ENCODE peak calls at places on chromosomes 11 and 22, in four cellular contexts. O, T, R and I are unnamed samples. For H3K9me3 and H3K4me1, the result is how much of the 10 kb centered on the place peaks cover.

GRCh38 chr22:17493384-17493981 is 69.8 kb upstream of the SLC25A18 start:
- DNase-seq in R (no peak), O (no peak), T (peak), I (no peak)

GRCh38 chr11:47979378-47980092 is 824 bp upstream of the PTPRJ start:
- DNase-seq in R (peak), T (no peak), O (no peak), I (peak)

GRCh38 chr11:69509381-69509780 is 27.9 kb downstream of the LINC01488 start:
- DNase-seq in T (no peak), O (peak), R (no peak), I (peak)

GRCh38 chr22:44712156-44712555 is 10.2 kb downstream of the PRR5 start:
- DNase-seq in O (peak), R (no peak), T (no peak), I (no peak)

GRCh38 chr11:45872513-45873356 is 12.7 kb upstream of the MAPK8IP1 start:
- DNase-seq in R (peak), O (no peak), T (peak), I (no peak)

GRCh38 chr11:8671242-8671641 is 11.2 kb downstream of the TRIM66 start:
- DNase-seq in T (peak), O (no peak), R (no peak), I (no peak)

GRCh38 chr11:89437317-89437716 is 53.9 kb downstream of the NOX4 start:
- DNase-seq in T (peak), O (no peak), R (no peak), I (no peak)

GRCh38 chr11:20134991-20135736 is 25.1 kb downstream of the DBX1 start:
- DNase-seq in R (no peak), O (no peak), T (no peak), I (no peak)

GRCh38 chr11:27571151-27571840 is 64.7 kb upstream of the LIN7C start:
- DNase-seq in O (no peak), R (no peak), T (no peak), I (no peak)

GRCh38 chr11:2853401-2853800 is 32.2 kb downstream of the CDKN1C start:
- DNase-seq in R (no peak), T (no peak), O (no peak), I (no peak)

GRCh38 chr11:102288745-102289083 is 28.6 kb upstream of the BIRC3 start:
- DNase-seq in O (no peak), R (no peak), T (no peak), I (no peak)

GRCh38 chr11:32884770-32885384 is 7.7 kb upstream of the QSER1 start:
- DNase-seq in R (no peak), O (no peak), T (no peak), I (no peak)

GRCh38 chr11:119370486-119371046 is 10.9 kb downstream of the USP2 start:
- DNase-seq in O (peak), R (no peak), T (no peak), I (peak)

GRCh38 chr11:4184163-4184916 is 89.7 kb downstream of the RRM1 start:
- DNase-seq in O (peak), T (no peak), R (no peak), I (no peak)

GRCh38 chr22:23249506-23250423 is 69.5 kb downstream of the BCR start:
- DNase-seq in R (no peak), O (no peak), T (no peak), I (peak)

GRCh38 chr11:118870396-118871343 is 13.0 kb upstream of the CXCR5 start:
- DNase-seq in R (peak), O (peak), T (peak), I (peak)

GRCh38 chr11:80007616-80008015 is 566.8 kb upstream of the TENM4 start:
- DNase-seq in T (no peak), R (no peak), O (no peak), I (no peak)

GRCh38 chr11:12539570-12539969 is 134.7 kb upstream of the TEAD1 start:
- DNase-seq in R (no peak), T (no peak), O (no peak), I (no peak)

GRCh38 chr11:134199531-134199930 is 24.2 kb downstream of the NCAPD3 start:
- DNase-seq in R (no peak), T (no peak), O (no peak), I (no peak)

GRCh38 chr22:42697542-42698013 is 23.1 kb downstream of the A4GALT start:
- DNase-seq in O (no peak), T (no peak), R (peak), I (peak)

DNA sequence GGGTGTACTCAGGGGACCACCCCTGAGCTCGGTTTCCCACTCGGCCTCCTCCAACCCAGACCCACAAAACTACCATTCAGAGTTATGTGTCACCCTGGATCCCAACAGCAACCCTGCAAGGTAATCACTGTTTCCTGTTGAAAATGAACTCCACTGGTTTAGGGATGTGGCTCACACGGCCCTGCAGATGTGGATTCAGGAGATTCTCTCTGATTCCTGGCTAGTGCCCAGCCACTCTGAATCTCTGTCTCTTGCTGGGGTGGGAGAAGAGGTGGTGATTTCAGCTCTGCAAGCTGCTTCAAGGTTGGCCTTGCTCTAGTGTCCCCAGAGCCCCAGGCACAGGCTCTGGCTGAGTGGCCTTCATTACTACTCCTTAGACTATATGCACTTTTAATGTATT is 1231.6 kb downstream of the TBC1D22A start:
- DNase-seq in R (no peak), O (no peak), T (no peak), I (no peak)
- H3K9me3 ChIP-seq in R (under half), O (under half), T (under half), I (under half)

DNA sequence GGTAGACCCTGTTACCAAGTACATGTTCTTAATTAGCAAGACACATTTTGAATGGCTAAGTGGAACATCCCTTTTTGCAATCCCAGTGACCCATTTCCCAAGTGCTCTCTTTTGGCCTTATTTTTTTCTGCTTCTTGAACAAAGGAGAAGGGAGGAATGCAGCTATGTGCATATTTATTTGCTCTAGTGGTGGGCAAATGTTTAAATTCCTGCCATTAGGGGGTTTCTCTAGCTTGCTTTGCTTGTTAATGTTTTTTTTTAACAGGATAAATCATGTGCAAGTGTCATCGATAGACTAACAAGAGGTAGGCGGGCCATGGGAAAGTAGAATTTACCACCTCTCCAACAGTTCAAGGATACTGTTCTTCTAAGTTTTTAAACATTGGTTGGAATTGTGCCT is 135.6 kb downstream of the COMMD9 start:
- DNase-seq in O (no peak), T (no peak), R (no peak), I (no peak)
- H3K4me1 ChIP-seq in O (under half), T (under half), R (under half), I (under half)

GRCh38 chr22:20551805-20552449 is 44.5 kb downstream of the MED15 start:
- DNase-seq in O (no peak), R (no peak), T (no peak), I (no peak)
- H3K4me3 ChIP-seq in O (no peak), R (no peak), T (no peak), I (peak)

DNA sequence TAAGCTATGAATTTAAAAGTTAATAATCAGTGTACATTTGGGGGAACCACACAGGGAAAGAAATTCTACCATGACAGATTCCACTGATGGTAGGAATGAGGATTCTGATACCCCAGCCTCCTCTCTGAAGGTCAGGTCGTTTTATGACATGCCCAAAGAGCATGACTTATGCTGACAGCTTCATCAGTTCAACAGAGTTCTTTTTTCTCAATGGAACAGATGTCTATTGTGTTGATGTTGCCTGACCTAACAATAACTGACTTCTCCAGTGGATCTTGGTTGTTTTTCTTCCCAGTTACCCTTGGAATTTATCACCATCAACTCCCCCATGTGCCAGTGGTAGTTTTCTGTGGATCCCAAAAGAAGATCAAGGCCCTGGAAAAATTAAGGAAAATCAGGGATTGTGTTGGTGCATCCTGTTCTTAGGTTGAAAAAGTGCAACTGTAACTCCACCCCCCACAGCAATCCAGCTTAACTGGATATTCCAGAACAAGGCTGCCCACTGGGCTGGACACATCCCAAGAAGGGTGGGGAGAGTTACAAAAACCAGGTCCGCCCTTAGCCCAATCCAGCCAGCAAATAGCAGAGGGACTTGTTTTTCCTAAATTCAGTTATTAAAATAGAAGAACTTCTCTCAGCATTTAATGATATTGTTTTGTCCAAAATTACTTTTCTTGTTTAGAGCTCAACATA is 31.5 kb upstream of the CAT start:
- DNase-seq in R (peak), T (no peak), O (no peak), I (no peak)
- H3K9me3 ChIP-seq in R (under half), T (under half), O (under half), I (under half)

GRCh38 chr11:108960498-108960897 is 295.6 kb downstream of the DDX10 start:
- DNase-seq in O (no peak), T (peak), R (no peak), I (no peak)
- H3K4me1 ChIP-seq in O (under half), T (under half), R (under half), I (under half)

DNA sequence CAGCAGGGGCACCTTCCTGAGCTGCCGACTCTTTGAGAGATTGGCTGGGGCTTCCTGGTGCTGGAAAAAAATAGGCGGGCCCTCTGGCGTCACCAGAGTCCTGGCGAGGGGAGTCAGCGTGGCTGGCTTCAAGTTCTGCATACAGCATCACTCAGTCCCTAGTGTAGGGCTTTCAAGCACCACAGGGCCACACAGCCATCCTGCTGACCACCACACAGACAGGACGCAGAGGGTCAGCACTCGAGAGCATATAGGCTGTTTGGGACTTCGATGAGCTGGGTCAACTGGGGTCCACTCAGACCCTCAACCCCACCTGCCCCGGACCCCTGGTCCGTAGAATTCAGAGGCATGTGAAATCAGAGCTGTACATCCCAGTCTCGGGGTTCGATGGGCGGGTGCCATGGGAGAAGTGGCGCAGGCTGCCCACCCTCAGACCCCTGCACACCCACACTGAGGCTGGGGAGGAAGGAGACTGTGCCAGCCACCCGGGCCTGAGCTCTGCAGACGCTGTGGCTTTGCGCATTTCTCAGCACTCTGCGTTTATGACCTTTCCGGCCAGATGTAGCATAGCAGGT is 1131.9 kb downstream of the BRD1 start:
- DNase-seq in T (no peak), R (no peak), O (peak), I (peak)
- H3K4me3 ChIP-seq in T (no peak), R (no peak), O (no peak), I (no peak)

GRCh38 chr22:49543876-49544275 is 283.8 kb downstream of the BRD1 start:
- DNase-seq in R (no peak), T (no peak), O (peak), I (peak)
- H3K9me3 ChIP-seq in R (under half), T (under half), O (under half), I (under half)

DNA sequence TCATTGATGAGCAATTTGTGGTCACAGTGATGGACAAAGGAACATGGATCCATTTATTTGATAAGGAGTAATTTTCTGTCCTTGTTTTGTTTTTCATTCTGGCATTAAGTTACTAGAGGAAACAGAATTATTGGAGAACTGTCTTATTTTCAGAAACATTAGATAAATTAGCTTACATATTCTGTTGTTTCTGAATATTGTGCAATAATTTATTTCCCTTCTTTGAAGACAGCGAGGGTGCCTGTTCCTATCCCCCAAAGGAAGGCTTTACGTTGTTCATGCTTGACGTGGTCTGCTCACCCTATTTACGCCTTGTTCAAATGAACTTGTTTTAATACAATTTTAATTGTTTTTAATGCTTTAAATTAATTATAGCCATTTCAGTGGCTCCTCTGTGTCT is 138.1 kb upstream of the PLET1 start:
- DNase-seq in T (no peak), R (no peak), O (no peak), I (no peak)
- H3K4me1 ChIP-seq in T (under half), R (under half), O (under half), I (under half)

DNA sequence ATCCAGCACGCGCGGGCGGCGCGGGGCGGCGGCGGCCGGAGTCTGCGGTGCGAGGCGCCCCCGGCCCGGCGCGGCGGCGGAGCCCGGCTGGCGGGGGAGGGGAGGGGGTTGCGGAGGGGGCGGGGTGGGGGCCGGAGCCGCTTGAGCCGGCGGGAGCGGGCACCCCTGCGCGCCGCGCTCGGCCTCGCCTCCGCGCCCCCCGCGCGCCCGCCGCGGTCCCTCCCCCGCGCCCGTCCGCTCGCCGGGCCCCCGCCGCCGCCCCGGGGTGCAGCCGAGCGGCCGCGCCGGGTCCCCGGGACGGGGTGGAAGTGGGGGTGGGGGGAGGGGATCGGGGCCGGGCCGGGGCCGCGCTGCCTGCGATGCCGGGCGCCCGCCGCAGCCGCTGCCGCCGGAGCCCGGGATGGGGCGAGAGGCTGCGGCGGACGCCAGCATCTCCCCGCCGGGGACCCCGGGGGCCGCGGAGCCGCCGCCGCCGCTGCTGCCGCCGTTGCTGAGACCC is 284 bp downstream of the MGAT3 start:
- DNase-seq in R (no peak), O (no peak), T (peak), I (no peak)
- H3K4me3 ChIP-seq in R (no peak), O (peak), T (peak), I (no peak)